ENCODE peak calls at places on chromosome 21, in eight cellular contexts. Z is C1 segment of cervical spinal cord; R is NCI-H1092; M is GM06990; K is lung microvascular endothelial cell; X is midbrain; G is GM12865; L is activated CD8-positive, alpha-beta memory T cell treated with anti-CD3 and anti-CD28 coated beads for 24 hours. E is an unnamed sample.

GRCh38 chr21:33075128-33075527 is 5.2 kb downstream of the OLIG1 start:
- DNase-seq in X (no peak), R (no peak), M (no peak), K (no peak), Z (no peak), G (no peak), L (no peak), E (no peak)

GRCh38 chr21:30612132-30612531 is 1.6 kb downstream of the KRTAP6-1 start:
- DNase-seq in R (no peak), Z (no peak), G (no peak), M (no peak), K (no peak), X (no peak), L (no peak), E (no peak)

GRCh38 chr21:39666681-39667315 is 54.1 kb downstream of the B3GALT5 start:
- DNase-seq in L (no peak), G (no peak), K (no peak), R (no peak), M (no peak), X (no peak), Z (no peak), E (no peak)

GRCh38 chr21:44533891-44534627 is 5.9 kb downstream of the KRTAP10-1 start:
- DNase-seq in X (no peak), Z (no peak), L (no peak), K (no peak), R (no peak), M (no peak), G (no peak), E (no peak)

GRCh38 chr21:37642493-37642892 is 273.8 kb downstream of the KCNJ6 start:
- DNase-seq in G (peak), L (no peak), K (no peak), M (no peak), Z (no peak), X (no peak), R (no peak), E (peak)

GRCh38 chr21:31203371-31204054 is 140.5 kb downstream of the TIAM1 start:
- DNase-seq in L (no peak), X (no peak), K (no peak), M (no peak), Z (no peak), R (no peak), G (no peak), E (no peak)

GRCh38 chr21:42513151-42513984 is at the start of gene SLC37A1:
- DNase-seq in R (no peak), G (peak), K (peak), Z (no peak), M (peak), X (no peak), L (peak), E (peak)

GRCh38 chr21:17139696-17140095 is 373.1 kb upstream of the CXADR start:
- DNase-seq in R (no peak), M (no peak), X (no peak), K (no peak), G (no peak), L (no peak), Z (no peak), E (no peak)

GRCh38 chr21:46078322-46078981 is 19.5 kb upstream of the COL6A2 start:
- DNase-seq in R (no peak), K (no peak), M (no peak), X (no peak), Z (no peak), G (no peak), L (peak), E (no peak)

GRCh38 chr21:36708512-36709029 is 9.7 kb downstream of the SIM2 start:
- DNase-seq in M (no peak), R (no peak), Z (no peak), L (no peak), X (no peak), K (no peak), G (no peak), E (no peak)

GRCh38 chr21:46409641-46410406 is 48.9 kb upstream of the DIP2A start:
- DNase-seq in R (no peak), G (no peak), K (no peak), L (no peak), M (no peak), X (no peak), Z (no peak), E (no peak)

GRCh38 chr21:32712043-32712442 is 15.8 kb downstream of the SYNJ1 start:
- DNase-seq in R (no peak), K (no peak), G (peak), X (no peak), L (no peak), Z (no peak), M (peak), E (no peak)

GRCh38 chr21:28142692-28143091 is 850.0 kb downstream of the LTN1 start:
- DNase-seq in M (no peak), L (no peak), G (no peak), R (no peak), Z (no peak), K (no peak), X (no peak), E (no peak)

GRCh38 chr21:26945916-26946315 is 21.0 kb downstream of the ADAMTS5 start:
- DNase-seq in G (no peak), M (no peak), R (no peak), X (peak), K (no peak), L (no peak), Z (peak), E (no peak)

GRCh38 chr21:35386491-35387079 is 337.5 kb upstream of the RUNX1 start:
- DNase-seq in Z (no peak), M (no peak), R (no peak), G (no peak), X (no peak), L (no peak), K (no peak), E (no peak)

GRCh38 chr21:42496839-42497202 is 797 bp upstream of the RSPH1 start:
- DNase-seq in Z (no peak), R (no peak), K (peak), M (no peak), X (no peak), L (no peak), G (peak), E (no peak)

GRCh38 chr21:39763282-39763970 is 18.4 kb downstream of the IGSF5 start:
- DNase-seq in X (no peak), Z (no peak), M (no peak), R (no peak), L (no peak), G (no peak), K (no peak), E (no peak)

GRCh38 chr21:25025596-25025995 is 581.7 kb downstream of the MRPL39 start:
- DNase-seq in R (no peak), X (no peak), M (no peak), G (no peak), Z (no peak), L (no peak), K (no peak), E (no peak)

GRCh38 chr21:15094706-15095105 is 29.9 kb upstream of the NRIP1 start:
- DNase-seq in K (no peak), R (no peak), Z (no peak), G (no peak), X (no peak), M (no peak), L (no peak), E (no peak)

GRCh38 chr21:35933466-35933865 is 126.9 kb downstream of the SETD4 start:
- DNase-seq in L (no peak), R (no peak), Z (no peak), M (no peak), K (no peak), G (peak), X (peak), E (no peak)

GRCh38 chr21:41217656-41218380 is 49.9 kb downstream of the BACE2 start:
- DNase-seq in Z (no peak), R (no peak), X (no peak), L (no peak), G (no peak), K (no peak), M (no peak), E (no peak)

GRCh38 chr21:25934130-25934529 is 199.4 kb downstream of the GABPA start:
- DNase-seq in M (no peak), X (no peak), R (no peak), L (no peak), Z (no peak), K (no peak), G (no peak), E (no peak)

GRCh38 chr21:17783816-17784598 is 35.1 kb downstream of the C21orf91 start:
- DNase-seq in G (peak), Z (no peak), R (no peak), M (peak), K (no peak), X (no peak), L (no peak), E (peak)

GRCh38 chr21:33975548-33976081 is 60.0 kb upstream of the ATP5PO start:
- DNase-seq in Z (no peak), M (peak), R (no peak), X (no peak), G (peak), K (no peak), L (peak), E (peak)

GRCh38 chr21:39079617-39080016 is 103.6 kb downstream of the PSMG1 start:
- DNase-seq in M (no peak), R (no peak), G (no peak), Z (no peak), L (no peak), X (peak), K (peak), E (no peak)

GRCh38 chr21:33360871-33361602 is 36.3 kb downstream of the IFNAR1 start:
- DNase-seq in G (peak), L (peak), Z (peak), K (peak), M (peak), X (peak), R (peak), E (peak)

GRCh38 chr21:42524341-42525227 is 10.9 kb downstream of the SLC37A1 start:
- DNase-seq in R (peak), X (no peak), M (peak), Z (no peak), L (peak), G (peak), K (no peak), E (peak)

GRCh38 chr21:46663754-46664153 is 28.3 kb downstream of the PRMT2 start:
- DNase-seq in K (no peak), M (no peak), G (no peak), L (no peak), X (no peak), R (no peak), Z (no peak), E (no peak)

GRCh38 chr21:28671549-28672195 is 321.0 kb downstream of the LTN1 start:
- DNase-seq in Z (no peak), K (no peak), X (no peak), L (no peak), M (no peak), G (no peak), R (no peak), E (no peak)

E was measured in naive thymus-derived CD8-positive, alpha-beta T cell.